ENCODE peak calls at places on chromosomes 6 and 20, in eight cellular contexts. J is right cardiac atrium; Z is substantia nigra; T is NCI-H1436; L is cardiac fibroblast; R is activated T-helper 9 cell treated with anti-CD3 and anti-CD28 coated beads, Interleukin-2, amount 50 U/mL, for 16 hours; O is endothelial cell; D is NCI-H69. H is an unnamed sample.
A peak's percentile ranks its signal among the peaks of the same experiment; 100 is the strongest.

GRCh38 chr6:150692604-150693003 is 92.9 kb downstream of the PLEKHG1 start:
- DNase-seq in J (no peak), Z (no peak), T (no peak), L (no peak), R (no peak), O (no peak), D (no peak), H (no peak)

GRCh38 chr20:25856256-25856884 is 159.7 kb upstream of the ZNF337 start:
- DNase-seq in J (no peak), Z (no peak), T (no peak), L (no peak), R (no peak), O (no peak), D (no peak), H (no peak)

GRCh38 chr6:112416885-112417284 is 69.8 kb downstream of the RFPL4B start:
- DNase-seq in J (no peak), Z (no peak), T (no peak), L (peak; percentile 10), R (no peak), O (no peak), D (no peak), H (no peak)

GRCh38 chr20:4435210-4435609 is 286.5 kb upstream of the PRND start:
- DNase-seq in J (no peak), Z (no peak), T (no peak), L (no peak), R (no peak), O (no peak), D (no peak), H (peak; percentile 71)

GRCh38 chr6:35368038-35368887 is 25.9 kb downstream of the PPARD start:
- DNase-seq in J (no peak), Z (no peak), T (no peak), L (peak; percentile 50), R (no peak), O (no peak), D (no peak), H (peak; percentile 54)

GRCh38 chr6:133447924-133448323 is 206.8 kb downstream of the EYA4 start:
- DNase-seq in J (peak; percentile 24), Z (no peak), T (no peak), L (peak; percentile 60), R (no peak), O (no peak), D (no peak), H (peak; percentile 21)

GRCh38 chr6:170024940-170025339 is 265.9 kb downstream of the DLL1 start:
- DNase-seq in J (peak; percentile 57), Z (no peak), T (no peak), L (peak; percentile 68), R (no peak), O (no peak), D (peak; percentile 90), H (no peak)

GRCh38 chr6:167079853-167080297 is 43.0 kb upstream of the CCR6 start:
- DNase-seq in J (no peak), Z (no peak), T (no peak), L (no peak), R (peak; percentile 65), O (no peak), D (no peak), H (no peak)

GRCh38 chr6:83884523-83884922 is 25.0 kb downstream of the CYB5R4 start:
- DNase-seq in J (no peak), Z (no peak), T (peak; percentile 25), L (peak; percentile 63), R (no peak), O (no peak), D (peak; percentile 85), H (peak; percentile 64)

GRCh38 chr6:169738204-169738971 is 13.0 kb downstream of the DYNLT2 start:
- DNase-seq in J (peak; percentile 35), Z (no peak), T (peak; percentile 22), L (no peak), R (no peak), O (no peak), D (peak; percentile 73), H (no peak)

GRCh38 chr20:2326046-2326445 is 30.2 kb downstream of the TGM3 start:
- DNase-seq in J (no peak), Z (no peak), T (no peak), L (no peak), R (no peak), O (no peak), D (no peak), H (no peak)

GRCh38 chr6:137579612-137580011 is 85.4 kb upstream of the OLIG3 start:
- DNase-seq in J (no peak), Z (no peak), T (no peak), L (no peak), R (no peak), O (no peak), D (peak; percentile 36), H (no peak)

GRCh38 chr6:148192310-148192709 is 150.3 kb upstream of the SASH1 start:
- DNase-seq in J (no peak), Z (no peak), T (no peak), L (peak; percentile 68), R (no peak), O (no peak), D (no peak), H (peak; percentile 8)

GRCh38 chr20:38307371-38308046 is 3.6 kb downstream of the BPI start:
- DNase-seq in J (no peak), Z (no peak), T (no peak), L (peak; percentile 25), R (no peak), O (no peak), D (no peak), H (peak; percentile 86)

GRCh38 chr6:106373502-106374239 is 13.2 kb downstream of the CRYBG1 start:
- DNase-seq in J (no peak), Z (no peak), T (no peak), L (no peak), R (no peak), O (no peak), D (no peak), H (no peak)

GRCh38 chr6:11251553-11252358 is 19.3 kb upstream of the NEDD9 start:
- DNase-seq in J (peak; percentile 75), Z (peak; percentile 65), T (no peak), L (peak; percentile 89), R (no peak), O (no peak), D (no peak), H (peak; percentile 68)

GRCh38 chr6:110468696-110469095 is 7.7 kb downstream of the SLC22A16 start:
- DNase-seq in J (no peak), Z (no peak), T (no peak), L (no peak), R (no peak), O (no peak), D (no peak), H (no peak)

GRCh38 chr20:58065508-58066361 is 162.7 kb downstream of the ANKRD60 start:
- DNase-seq in J (no peak), Z (no peak), T (no peak), L (no peak), R (no peak), O (no peak), D (peak; percentile 36), H (no peak)

GRCh38 chr20:48697845-48698491 is 129.8 kb downstream of the PREX1 start:
- DNase-seq in J (peak; percentile 76), Z (peak; percentile 45), T (no peak), L (peak; percentile 91), R (no peak), O (no peak), D (peak; percentile 86), H (peak; percentile 62)

GRCh38 chr6:162621246-162621645 is 106.3 kb downstream of the PRKN start:
- DNase-seq in J (no peak), Z (no peak), T (no peak), L (peak; percentile 26), R (no peak), O (no peak), D (peak; percentile 34), H (no peak)

GRCh38 chr6:39402239-39402751 is 79.8 kb upstream of the KCNK16 start:
- DNase-seq in J (no peak), Z (peak; percentile 47), T (no peak), L (no peak), R (no peak), O (no peak), D (no peak), H (no peak)

GRCh38 chr6:579339-579738 is 77.6 kb downstream of the HUS1B start:
- DNase-seq in J (no peak), Z (no peak), T (no peak), L (peak; percentile 28), R (no peak), O (no peak), D (peak; percentile 81), H (peak; percentile 44)

GRCh38 chr6:90078513-90079289 is 184.4 kb downstream of the GJA10 start:
- DNase-seq in J (no peak), Z (no peak), T (no peak), L (no peak), R (peak; percentile 42), O (no peak), D (no peak), H (no peak)

GRCh38 chr6:145241039-145241438 is 494.3 kb downstream of the EPM2A start:
- DNase-seq in J (no peak), Z (no peak), T (no peak), L (peak; percentile 18), R (no peak), O (no peak), D (no peak), H (peak; percentile 66)

GRCh38 chr20:25397827-25398226 is 7.2 kb upstream of the ABHD12 start:
- DNase-seq in J (no peak), Z (no peak), T (peak; percentile 11), L (no peak), R (no peak), O (no peak), D (peak; percentile 63), H (no peak)

GRCh38 chr6:128713461-128713860 is 169.5 kb upstream of the LAMA2 start:
- DNase-seq in J (no peak), Z (no peak), T (no peak), L (no peak), R (no peak), O (no peak), D (no peak), H (peak; percentile 81)

GRCh38 chr20:3092611-3093379 is 8.3 kb upstream of the AVP start:
- DNase-seq in J (no peak), Z (no peak), T (no peak), L (no peak), R (no peak), O (no peak), D (peak; percentile 43), H (no peak)

GRCh38 chr6:118551063-118551672 is 3.1 kb downstream of the PLN start:
- DNase-seq in J (no peak), Z (no peak), T (peak; percentile 36), L (peak; percentile 85), R (no peak), O (no peak), D (peak; percentile 82), H (peak; percentile 76)

GRCh38 chr20:52859156-52859887 is 112.8 kb upstream of the TSHZ2 start:
- DNase-seq in J (peak; percentile 51), Z (no peak), T (no peak), L (peak; percentile 64), R (no peak), O (no peak), D (no peak), H (no peak)

GRCh38 chr6:46772754-46773153 is 20.4 kb upstream of the MEP1A start:
- DNase-seq in J (peak; percentile 23), Z (peak; percentile 18), T (no peak), L (peak; percentile 44), R (no peak), O (no peak), D (no peak), H (no peak)

GRCh38 chr6:143176090-143177021 is 115.7 kb downstream of the AIG1 start:
- DNase-seq in J (no peak), Z (no peak), T (no peak), L (peak; percentile 84), R (no peak), O (no peak), D (peak; percentile 40), H (no peak)

GRCh38 chr20:49887251-49887827 is 28.0 kb downstream of the SPATA2 start:
- DNase-seq in J (peak; percentile 38), Z (peak; percentile 23), T (no peak), L (no peak), R (no peak), O (no peak), D (no peak), H (peak; percentile 15)

GRCh38 chr6:1708820-1709612 is 99.3 kb downstream of the FOXC1 start:
- DNase-seq in J (no peak), Z (no peak), T (no peak), L (no peak), R (no peak), O (no peak), D (peak; percentile 50), H (no peak)

H was measured in HCEC 1CT.